ENCODE peak calls at places on chromosomes 12 and 14, in nine cellular contexts. Y is lung, G is natural killer cell, X is T-helper 2 cell, R is hippocampal formation, B is amniotic epithelial cell, S is sigmoid colon, W is CD14-positive monocyte, M is uterus. K is an unnamed sample.

GRCh38 chr12:79725987-79726386 is 35.2 kb upstream of the PAWR start:
- DNase-seq in W (no peak), B (peak), X (no peak), R (no peak), S (no peak), Y (no peak), M (no peak), G (no peak), K (no peak)

GRCh38 chr12:25784669-25785068 is 173.8 kb upstream of the RASSF8 start:
- DNase-seq in X (no peak), G (no peak), R (no peak), S (no peak), B (peak), W (no peak), Y (no peak), M (no peak), K (no peak)

GRCh38 chr14:105012171-105012985 is 8.5 kb downstream of the CDCA4 start:
- DNase-seq in S (no peak), G (no peak), B (no peak), X (no peak), W (no peak), M (no peak), Y (no peak), R (no peak), K (no peak)

GRCh38 chr14:67766035-67766680 is 50.2 kb downstream of the ZFYVE26 start:
- DNase-seq in X (no peak), R (peak), G (no peak), W (peak), S (no peak), B (no peak), M (no peak), Y (no peak), K (no peak)

GRCh38 chr12:125503128-125503527 is 437.9 kb downstream of the AACS start:
- DNase-seq in Y (no peak), S (no peak), X (no peak), R (no peak), W (no peak), G (no peak), B (no peak), M (no peak), K (no peak)

GRCh38 chr12:124679533-124680371 is 112.3 kb upstream of the NCOR2 start:
- DNase-seq in M (peak), G (no peak), W (no peak), X (no peak), Y (no peak), B (no peak), S (peak), R (no peak), K (no peak)

GRCh38 chr14:95935228-95935822 is 58.7 kb downstream of the TUNAR start:
- DNase-seq in R (no peak), B (peak), Y (no peak), G (no peak), M (no peak), W (no peak), X (no peak), S (no peak), K (no peak)

GRCh38 chr14:20998139-20998538 is 954 bp upstream of the SLC39A2 start:
- DNase-seq in X (no peak), S (no peak), W (no peak), B (no peak), R (no peak), M (no peak), Y (no peak), G (no peak), K (no peak)

GRCh38 chr12:94721173-94721572 is 70.8 kb upstream of the TMCC3 start:
- DNase-seq in W (no peak), Y (no peak), X (no peak), M (no peak), R (no peak), G (no peak), B (peak), S (no peak), K (no peak)

GRCh38 chr12:93115198-93115601 is 186.1 kb upstream of the EEA1 start:
- DNase-seq in G (no peak), W (no peak), B (no peak), R (no peak), M (no peak), S (no peak), Y (no peak), X (no peak), K (no peak)

GRCh38 chr14:102903248-102903888 is 19.1 kb upstream of the AMN start:
- DNase-seq in S (no peak), X (no peak), M (no peak), W (no peak), R (no peak), Y (no peak), B (no peak), G (no peak), K (no peak)

GRCh38 chr12:55930771-55931316 is at the start of gene DGKA:
- DNase-seq in R (peak), X (peak), S (peak), Y (peak), G (peak), M (peak), B (peak), W (no peak), K (no peak)

GRCh38 chr14:67187826-67188225 is 1.4 kb upstream of the GARIN2 start:
- DNase-seq in W (no peak), X (no peak), S (no peak), G (no peak), R (no peak), B (peak), M (no peak), Y (peak), K (no peak)